ENCODE peak calls at places on chromosomes 13 and 19, in five cellular contexts. U, J, M, N and K are unnamed samples.

GRCh38 chr13:30870916-30871712 is 35.0 kb upstream of the MEDAG start:
- DNase-seq in U (no peak), J (no peak), M (no peak), N (no peak), K (no peak)

GRCh38 chr13:76527041-76527440 is 359.2 kb downstream of the KCTD12 start:
- DNase-seq in U (no peak), J (no peak), M (no peak), N (no peak), K (no peak)

GRCh38 chr13:109684836-109685602 is 101.4 kb downstream of the IRS2 start:
- DNase-seq in U (no peak), J (no peak), M (peak; percentile 17), N (peak; percentile 31), K (no peak)

GRCh38 chr13:113455384-113455783 is 2.1 kb upstream of the ADPRHL1 start:
- DNase-seq in U (no peak), J (no peak), M (no peak), N (no peak), K (peak; percentile 50)

GRCh38 chr13:95896302-95896701 is 156.9 kb downstream of the UGGT2 start:
- DNase-seq in U (no peak), J (no peak), M (peak; percentile 27), N (no peak), K (no peak)

GRCh38 chr13:21139374-21139773 is 37.0 kb downstream of the SKA3 start:
- DNase-seq in U (no peak), J (no peak), M (no peak), N (no peak), K (no peak)

GRCh38 chr13:90594694-90595093 is 752.8 kb upstream of the MIR17HG start:
- DNase-seq in U (no peak), J (no peak), M (peak; percentile 69), N (no peak), K (no peak)

GRCh38 chr13:98050041-98050466 is 92.8 kb upstream of the FARP1 start:
- DNase-seq in U (no peak), J (no peak), M (peak; percentile 42), N (no peak), K (no peak)

GRCh38 chr13:26476744-26477129 is 80.7 kb upstream of the WASF3 start:
- DNase-seq in U (no peak), J (no peak), M (no peak), N (no peak), K (no peak)

GRCh38 chr13:36857273-36857672 is 38.3 kb downstream of the RFXAP start:
- DNase-seq in U (no peak), J (no peak), M (no peak), N (no peak), K (no peak)

GRCh38 chr19:38736036-38736412 is 8.2 kb downstream of the CAPN12 start:
- DNase-seq in U (peak; percentile 59), J (peak; percentile 53), M (no peak), N (no peak), K (no peak)

GRCh38 chr19:6744381-6745288 is 5.2 kb downstream of the TRIP10 start:
- DNase-seq in U (no peak), J (peak; percentile 89), M (no peak), N (peak; percentile 84), K (no peak)

GRCh38 chr13:60944863-60945262 is 470.8 kb downstream of the PCDH20 start:
- DNase-seq in U (no peak), J (no peak), M (no peak), N (no peak), K (no peak)

GRCh38 chr19:18519962-18520847 is 1.7 kb downstream of the ELL start:
- DNase-seq in U (no peak), J (peak; percentile 62), M (peak; percentile 90), N (peak; percentile 49), K (peak; percentile 81)

GRCh38 chr13:51645154-51645650 is 60.9 kb downstream of the WDFY2 start:
- DNase-seq in U (no peak), J (no peak), M (peak; percentile 45), N (no peak), K (no peak)

GRCh38 chr19:2079076-2079864 is 16.9 kb downstream of the MOB3A start:
- DNase-seq in U (no peak), J (no peak), M (no peak), N (no peak), K (no peak)

GRCh38 chr13:113586661-113587479 is 2.3 kb downstream of the TFDP1 start:
- DNase-seq in U (no peak), J (peak; percentile 31), M (no peak), N (no peak), K (no peak)

GRCh38 chr13:48979892-48980291 is 4.2 kb downstream of the FNDC3A start:
- DNase-seq in U (no peak), J (no peak), M (no peak), N (no peak), K (no peak)

GRCh38 chr19:44570984-44571684 is 41.7 kb upstream of the CEACAM20 start:
- DNase-seq in U (no peak), J (peak; percentile 68), M (peak; percentile 67), N (peak; percentile 89), K (peak; percentile 48)

GRCh38 chr13:102688306-102688973 is 6.4 kb downstream of the METTL21C start:
- DNase-seq in U (no peak), J (no peak), M (no peak), N (no peak), K (no peak)

GRCh38 chr13:37495046-37495445 is 103.5 kb downstream of the POSTN start:
- DNase-seq in U (no peak), J (no peak), M (peak; percentile 30), N (no peak), K (peak; percentile 6)

GRCh38 chr13:113860579-113861432 is 3.1 kb downstream of the GAS6 start:
- DNase-seq in U (no peak), J (peak; percentile 81), M (no peak), N (no peak), K (no peak)